ENCODE peak calls at places on chromosomes 11 and 22, in ten cellular contexts. R, D, B, S, W, P, V, T, X and Q are unnamed samples.
A peak's percentile ranks its signal among the peaks of the same experiment; 100 is the strongest.

GRCh38 chr22:39713799-39714290 is 143.3 kb downstream of the CACNA1I start:
- DNase-seq in R (no peak), D (no peak), B (no peak), S (no peak), W (no peak), P (peak; percentile 54), V (no peak), T (no peak), X (no peak), Q (no peak)

GRCh38 chr11:32852142-32852541 is 22.4 kb downstream of the PRRG4 start:
- DNase-seq in R (no peak), D (no peak), B (peak; percentile 38), S (no peak), W (no peak), P (no peak), V (peak; percentile 75), T (no peak), X (peak; percentile 16), Q (no peak)

GRCh38 chr22:38948181-38948940 is 9.0 kb upstream of the APOBEC3A start:
- DNase-seq in R (no peak), D (no peak), B (peak; percentile 14), S (no peak), W (no peak), P (no peak), V (no peak), T (no peak), X (no peak), Q (peak; percentile 35)

GRCh38 chr11:24509114-24509513 is 12.3 kb downstream of the LUZP2 start:
- DNase-seq in R (no peak), D (no peak), B (no peak), S (no peak), W (no peak), P (no peak), V (peak; percentile 10), T (no peak), X (peak; percentile 41), Q (no peak)

GRCh38 chr22:23099525-23099792 is 29.1 kb downstream of the GNAZ start:
- DNase-seq in R (no peak), D (no peak), B (no peak), S (no peak), W (no peak), P (no peak), V (no peak), T (no peak), X (no peak), Q (no peak)

GRCh38 chr22:16922076-16922475 is 85.9 kb downstream of the GAB4 start:
- DNase-seq in R (no peak), D (no peak), B (no peak), S (no peak), W (no peak), P (no peak), V (no peak), T (no peak), X (no peak), Q (no peak)

GRCh38 chr11:35387341-35387982 is 31.9 kb downstream of the SLC1A2 start:
- DNase-seq in R (no peak), D (no peak), B (no peak), S (no peak), W (no peak), P (no peak), V (no peak), T (no peak), X (peak; percentile 53), Q (no peak)

GRCh38 chr11:33476945-33477584 is 219.9 kb downstream of the HIPK3 start:
- DNase-seq in R (no peak), D (no peak), B (no peak), S (no peak), W (no peak), P (no peak), V (peak; percentile 65), T (no peak), X (peak; percentile 50), Q (no peak)

GRCh38 chr11:78941226-78941851 is 366.7 kb upstream of the NARS2 start:
- DNase-seq in R (no peak), D (no peak), B (no peak), S (no peak), W (no peak), P (no peak), V (no peak), T (no peak), X (no peak), Q (no peak)

GRCh38 chr11:78935408-78936101 is 360.9 kb upstream of the NARS2 start:
- DNase-seq in R (no peak), D (no peak), B (no peak), S (no peak), W (no peak), P (no peak), V (peak; percentile 4), T (no peak), X (no peak), Q (no peak)

GRCh38 chr11:78943841-78944240 is 369.2 kb upstream of the NARS2 start:
- DNase-seq in R (no peak), D (no peak), B (no peak), S (no peak), W (no peak), P (no peak), V (no peak), T (no peak), X (no peak), Q (no peak)

GRCh38 chr11:78938036-78938435 is 363.4 kb upstream of the NARS2 start:
- DNase-seq in R (no peak), D (no peak), B (no peak), S (no peak), W (no peak), P (no peak), V (no peak), T (no peak), X (no peak), Q (no peak)

DNA sequence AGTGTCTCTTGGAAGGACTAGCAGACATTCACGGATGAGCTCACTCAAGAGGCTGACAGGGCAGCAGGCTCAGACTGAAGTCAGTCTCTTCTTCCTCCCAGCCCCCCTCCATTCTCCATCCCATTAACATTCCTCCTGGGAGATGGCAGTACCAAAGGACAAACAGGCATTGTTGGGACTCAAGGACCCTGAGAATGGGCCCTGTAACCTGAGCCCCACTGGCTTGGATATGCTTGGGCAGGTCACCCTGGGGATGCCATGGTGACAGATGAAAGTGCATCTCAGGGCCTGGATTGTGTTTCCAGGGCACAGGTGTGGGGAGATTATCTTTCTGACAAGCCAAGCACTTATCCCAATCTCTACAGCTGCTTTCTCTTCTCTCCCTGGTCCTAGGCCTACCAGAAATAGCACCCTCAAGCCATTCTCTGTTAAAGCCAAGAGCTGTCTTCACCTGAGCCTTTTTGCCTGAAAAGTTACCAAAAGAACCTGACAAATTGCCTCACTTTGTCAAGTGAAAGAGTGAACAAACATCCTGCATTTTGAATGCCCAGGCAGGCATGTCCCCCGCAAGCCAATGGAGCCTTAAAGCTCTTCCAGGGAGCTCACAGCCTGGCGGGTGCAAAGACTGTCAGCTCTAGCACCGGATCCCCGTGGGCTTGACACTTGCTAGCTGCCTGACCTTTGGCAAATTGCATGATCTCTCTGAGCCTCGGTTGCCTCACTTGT is 366.0 kb upstream of the NARS2 start:
- DNase-seq in R (no peak), D (no peak), B (no peak), S (peak; percentile 66), W (no peak), P (no peak), V (no peak), T (no peak), X (no peak), Q (no peak)
- H3K27ac ChIP-seq in R (no peak overlapping the region), D (no peak overlapping the region), B (no peak overlapping the region), S (peak overlapping the region; percentile 73), W (no peak overlapping the region), P (no peak overlapping the region), V (no peak overlapping the region), T (no peak overlapping the region), X (no peak overlapping the region), Q (no peak overlapping the region)

DNA sequence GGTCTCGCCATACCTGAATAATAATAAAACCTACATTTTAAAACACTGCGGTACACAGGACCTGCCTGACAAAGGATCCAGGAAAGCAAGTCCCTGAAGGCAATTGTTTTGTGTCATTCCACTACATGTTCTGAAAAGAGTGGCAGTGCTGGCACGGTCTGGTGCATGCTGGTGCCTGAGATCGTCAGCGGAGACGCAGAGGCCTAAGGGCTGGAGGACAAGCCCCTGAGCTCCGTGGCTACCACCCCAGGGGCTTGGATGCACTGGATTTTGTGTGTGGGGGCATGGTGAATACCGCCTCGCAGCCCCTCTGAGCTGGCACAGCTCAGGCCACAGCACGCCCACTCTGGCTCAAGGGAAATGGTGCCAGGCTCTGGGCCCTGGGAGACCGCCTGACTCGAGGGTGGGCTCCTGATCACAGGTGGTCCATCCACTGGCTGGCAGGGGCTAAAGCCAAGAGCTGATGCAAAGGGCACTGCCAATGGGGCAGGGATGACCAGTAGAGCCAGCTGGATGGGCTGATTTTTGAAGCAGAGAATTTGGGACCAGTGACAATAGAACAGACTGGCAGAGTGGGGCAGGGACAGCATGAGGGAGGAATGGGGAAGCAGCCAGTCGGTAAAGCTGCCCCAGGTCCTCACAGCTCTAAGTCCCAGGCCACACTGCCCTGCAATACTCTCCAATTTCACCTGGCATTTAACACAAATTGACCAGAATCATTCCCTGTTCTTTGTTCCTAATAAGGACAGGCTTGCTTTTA is 186.6 kb downstream of the CTTN start:
- DNase-seq in R (no peak), D (no peak), B (peak; percentile 25), S (no peak), W (no peak), P (peak; percentile 33), V (no peak), T (no peak), X (no peak), Q (no peak)
- H3K9me3 ChIP-seq in R (no peaks in the 10 kb centered on the region), D (no peaks in the 10 kb centered on the region), B (no peaks in the 10 kb centered on the region), S (no peaks in the 10 kb centered on the region), W (no peaks in the 10 kb centered on the region), P (no peaks in the 10 kb centered on the region), V (no peaks in the 10 kb centered on the region), T (no peaks in the 10 kb centered on the region), X (no peaks in the 10 kb centered on the region), Q (no peaks in the 10 kb centered on the region)

GRCh38 chr11:102831128-102831708 is 12.2 kb downstream of the MMP3 start:
- DNase-seq in R (peak; percentile 20), D (no peak), B (peak; percentile 46), S (no peak), W (no peak), P (no peak), V (peak; percentile 88), T (peak; percentile 59), X (peak; percentile 23), Q (no peak)
- H3K4me3 ChIP-seq in R (no peak overlapping the region), D (no peak overlapping the region), B (no peak overlapping the region), S (no peak overlapping the region), W (no peak overlapping the region), P (no peak overlapping the region), V (peak overlapping the region; percentile 71), T (no peak overlapping the region), X (peak overlapping the region; percentile 49), Q (no peak overlapping the region)

GRCh38 chr22:45826520-45826919 is 150.4 kb downstream of the WNT7B start:
- DNase-seq in R (no peak), D (no peak), B (no peak), S (no peak), W (no peak), P (no peak), V (no peak), T (no peak), X (no peak), Q (no peak)

GRCh38 chr22:45831394-45831793 is 145.6 kb downstream of the WNT7B start:
- DNase-seq in R (no peak), D (no peak), B (no peak), S (no peak), W (no peak), P (no peak), V (peak; percentile 48), T (no peak), X (peak; percentile 38), Q (no peak)

GRCh38 chr22:45830531-45831245 is 146.3 kb downstream of the WNT7B start:
- DNase-seq in R (no peak), D (no peak), B (no peak), S (no peak), W (no peak), P (no peak), V (peak; percentile 65), T (no peak), X (peak; percentile 83), Q (no peak)

GRCh38 chr22:45832180-45832579 is 144.8 kb downstream of the WNT7B start:
- DNase-seq in R (no peak), D (no peak), B (no peak), S (no peak), W (no peak), P (no peak), V (no peak), T (no peak), X (no peak), Q (no peak)

GRCh38 chr22:45828836-45829235 is 148.1 kb downstream of the WNT7B start:
- DNase-seq in R (no peak), D (no peak), B (no peak), S (no peak), W (no peak), P (no peak), V (peak; percentile 51), T (no peak), X (peak; percentile 13), Q (no peak)
- H3K27ac ChIP-seq in R (no peak overlapping the region), D (no peak overlapping the region), B (no peak overlapping the region), S (no peak overlapping the region), W (no peak overlapping the region), P (no peak overlapping the region), V (no peak overlapping the region), T (no peak overlapping the region), X (no peak overlapping the region), Q (no peak overlapping the region)